ENCODE peak calls at places on chromosomes 5 and 9, in eight cellular contexts. T, I, X, J, R, P, L and C are unnamed samples.

GRCh38 chr5:163614787-163615186 is 109.4 kb downstream of the MAT2B start:
- DNase-seq in T (no peak), I (no peak), X (no peak), J (no peak), R (no peak), P (no peak), L (no peak), C (no peak)

GRCh38 chr5:9263656-9264055 is 282.2 kb downstream of the SEMA5A start:
- DNase-seq in T (no peak), I (no peak), X (no peak), J (no peak), R (no peak), P (no peak), L (no peak), C (no peak)

GRCh38 chr5:138955013-138955660 is 80.0 kb upstream of the LRRTM2 start:
- DNase-seq in T (no peak), I (no peak), X (no peak), J (no peak), R (no peak), P (peak; percentile 59), L (no peak), C (no peak)

GRCh38 chr5:71587709-71588532 is 781 bp downstream of the MCCC2 start:
- DNase-seq in T (peak; percentile 1), I (no peak), X (peak; percentile 36), J (peak; percentile 58), R (no peak), P (peak; percentile 21), L (peak; percentile 48), C (no peak)

GRCh38 chr5:151926186-151926585 is 1.5 kb upstream of the GLRA1 start:
- DNase-seq in T (no peak), I (no peak), X (peak; percentile 69), J (no peak), R (no peak), P (no peak), L (no peak), C (no peak)

GRCh38 chr5:132013711-132014110 is 2.3 kb upstream of the ACSL6 start:
- DNase-seq in T (no peak), I (no peak), X (no peak), J (no peak), R (no peak), P (no peak), L (no peak), C (no peak)

GRCh38 chr5:38994329-38994927 is 79.8 kb downstream of the RICTOR start:
- DNase-seq in T (peak; percentile 89), I (no peak), X (peak; percentile 59), J (peak; percentile 69), R (peak; percentile 4), P (peak; percentile 54), L (peak; percentile 77), C (peak; percentile 83)

GRCh38 chr9:1032181-1032580 is 18.0 kb upstream of the DMRT2 start:
- DNase-seq in T (no peak), I (no peak), X (no peak), J (no peak), R (no peak), P (no peak), L (no peak), C (no peak)

GRCh38 chr5:177291735-177292134 is 11.8 kb downstream of the RAB24 start:
- DNase-seq in T (no peak), I (no peak), X (no peak), J (no peak), R (no peak), P (no peak), L (no peak), C (no peak)

GRCh38 chr9:12813960-12814876 is 39.4 kb downstream of the LURAP1L start:
- DNase-seq in T (peak; percentile 93), I (no peak), X (no peak), J (peak; percentile 71), R (peak; percentile 97), P (peak; percentile 59), L (no peak), C (peak; percentile 99)

GRCh38 chr5:63961125-63961597 is 1.1 kb downstream of the HTR1A start:
- DNase-seq in T (no peak), I (no peak), X (no peak), J (no peak), R (no peak), P (no peak), L (peak; percentile 16), C (no peak)

DNA sequence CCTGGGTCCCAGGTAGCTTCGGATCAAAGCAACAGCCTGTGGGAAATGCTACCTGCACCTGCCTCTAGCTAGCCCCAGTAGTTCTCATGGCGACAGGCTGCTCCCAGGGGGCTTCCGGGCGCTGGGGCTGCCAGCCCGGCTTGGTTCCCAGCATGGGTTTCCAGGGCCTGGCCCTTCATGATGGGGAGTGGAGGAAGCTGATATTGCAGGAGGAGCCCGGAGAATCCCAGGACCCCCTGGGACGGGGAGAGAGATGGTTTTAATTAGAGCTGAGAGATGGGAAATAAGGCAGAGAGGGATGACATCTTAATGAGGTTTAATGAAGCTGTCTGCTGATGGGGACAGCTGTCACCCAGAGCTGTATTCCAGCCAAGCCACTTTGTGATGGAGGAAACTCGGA is 78.6 kb downstream of the CFAP77 start:
- DNase-seq in T (no peak), I (no peak), X (no peak), J (no peak), R (no peak), P (peak; percentile 88), L (no peak), C (no peak)
- TF ChIP-seq EZH2phosphoT487 in T (no peak), I (no peak), X (no peak), J (no peak), R (no peak), P (no peak), L (no peak), C (no peak)

GRCh38 chr5:114055318-114055788 is 306.5 kb upstream of the KCNN2 start:
- DNase-seq in T (no peak), I (no peak), X (peak; percentile 90), J (no peak), R (no peak), P (peak; percentile 73), L (peak; percentile 88), C (peak; percentile 35)
- TF ChIP-seq EZH2phosphoT487 in T (no peak), I (no peak), X (no peak), J (no peak), R (no peak), P (no peak), L (no peak), C (no peak)

GRCh38 chr5:78542321-78542840 is 106.2 kb downstream of the LHFPL2 start:
- DNase-seq in T (no peak), I (no peak), X (peak; percentile 45), J (no peak), R (no peak), P (no peak), L (no peak), C (no peak)

GRCh38 chr5:78538240-78538850 is 110.2 kb downstream of the LHFPL2 start:
- DNase-seq in T (no peak), I (no peak), X (no peak), J (peak; percentile 46), R (no peak), P (no peak), L (no peak), C (no peak)

GRCh38 chr5:78537821-78538220 is 110.8 kb downstream of the LHFPL2 start:
- DNase-seq in T (peak; percentile 65), I (peak; percentile 65), X (peak; percentile 64), J (no peak), R (no peak), P (peak; percentile 58), L (peak; percentile 76), C (peak; percentile 64)

GRCh38 chr5:78541058-78541624 is 107.4 kb downstream of the LHFPL2 start:
- DNase-seq in T (no peak), I (no peak), X (no peak), J (no peak), R (no peak), P (no peak), L (no peak), C (no peak)

DNA sequence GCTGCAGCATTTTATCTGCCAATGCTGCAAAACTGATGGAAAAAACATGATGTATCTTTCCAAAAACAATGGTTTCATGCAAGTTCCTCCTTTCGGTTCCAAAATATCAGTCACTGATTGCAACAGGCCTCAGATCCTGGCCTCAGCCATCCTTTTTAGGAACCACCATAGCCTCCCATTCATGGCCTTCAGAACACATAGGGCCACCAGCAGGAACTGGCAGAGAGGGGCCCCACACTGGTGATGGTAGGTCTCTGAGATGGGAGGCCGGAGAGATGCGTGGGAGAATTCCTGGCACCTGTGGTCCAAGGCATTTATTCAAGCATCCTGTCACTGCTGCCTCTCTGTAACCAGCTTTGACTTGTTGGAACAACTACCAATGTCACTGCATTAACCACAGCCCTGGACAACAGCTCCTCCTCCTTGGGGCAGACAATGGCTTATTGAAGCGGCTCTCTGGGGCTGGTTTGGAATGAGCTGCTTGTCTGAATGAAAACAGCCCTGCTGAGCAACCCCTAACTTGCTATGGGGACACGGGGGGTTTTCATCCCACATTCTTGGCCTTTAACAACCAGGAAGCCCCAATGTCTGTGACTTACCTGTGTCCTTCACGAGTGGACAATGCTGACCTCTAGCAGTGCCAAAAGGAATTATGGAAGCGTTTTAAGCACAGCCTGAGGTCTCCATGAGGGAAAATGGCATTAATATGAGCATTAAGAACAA is 108.1 kb downstream of the LHFPL2 start:
- DNase-seq in T (no peak), I (no peak), X (peak; percentile 49), J (no peak), R (no peak), P (no peak), L (no peak), C (no peak)
- TF ChIP-seq EZH2phosphoT487 in T (no peak), I (no peak), X (no peak), J (no peak), R (no peak), P (no peak), L (no peak), C (no peak)

DNA sequence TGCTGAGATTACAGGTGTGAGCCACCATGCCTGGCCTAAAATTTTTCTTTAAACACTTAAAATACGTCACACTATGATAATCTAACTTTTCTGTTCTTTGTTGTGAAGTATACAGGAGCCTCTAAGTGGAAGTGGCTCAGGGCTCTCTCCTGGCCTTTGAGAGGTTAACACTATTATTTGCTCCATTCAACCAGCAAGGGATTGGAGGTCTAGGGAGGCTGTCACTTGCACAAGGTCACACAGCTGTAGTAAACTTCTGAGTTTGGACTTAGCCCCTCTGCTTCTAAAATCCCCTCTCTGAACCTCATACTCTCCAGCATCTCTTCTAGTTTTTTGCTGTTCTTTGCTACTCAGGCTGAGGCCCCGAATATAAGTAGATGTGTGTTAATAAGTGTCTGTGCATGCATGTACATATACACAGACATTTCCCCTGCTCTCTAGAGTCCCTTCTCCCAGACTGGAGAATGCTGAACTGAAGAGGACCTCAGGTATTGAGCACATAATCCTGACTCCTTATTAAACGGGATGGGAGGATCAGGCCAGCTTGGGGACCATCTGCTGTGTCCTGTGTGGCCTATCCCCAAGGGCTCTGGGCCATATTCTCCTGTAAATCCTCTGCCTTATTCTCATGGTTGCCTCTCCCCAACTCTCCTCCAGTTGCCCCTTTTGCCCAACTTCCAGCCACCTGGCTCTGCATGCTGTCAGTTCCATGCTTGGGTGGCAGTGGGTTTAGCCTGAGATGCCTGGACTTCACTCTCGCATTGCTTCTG is 87.0 kb upstream of the SPRY4 start:
- DNase-seq in T (no peak), I (no peak), X (no peak), J (no peak), R (no peak), P (no peak), L (no peak), C (no peak)
- TF ChIP-seq EZH2phosphoT487 in T (no peak), I (no peak), X (no peak), J (no peak), R (no peak), P (no peak), L (no peak), C (no peak)

GRCh38 chr9:90408659-90409058 is 234.0 kb downstream of the DIRAS2 start:
- DNase-seq in T (no peak), I (no peak), X (no peak), J (no peak), R (no peak), P (no peak), L (no peak), C (no peak)
- TF ChIP-seq EZH2phosphoT487 in T (no peak), I (no peak), X (no peak), J (no peak), R (no peak), P (no peak), L (no peak), C (no peak)